ENCODE peak calls at places on chromosome 11, in four cellular contexts. One of them, this sample, is unnamed.

GRCh38 chr11:67073908-67074307 is 17.3 kb downstream of the RHOD start:
- DNase-seq in mucosa of descending colon: no peak
- DNase-seq in Peyer's patch: no peak
- DNase-seq in heart right ventricle: no peak
- DNase-seq in this sample: no peak

GRCh38 chr11:45178890-45179663 is 32.6 kb downstream of the PRDM11 start:
- DNase-seq in heart right ventricle: no peak
- DNase-seq in mucosa of descending colon: no peak
- DNase-seq in Peyer's patch: no peak
- DNase-seq in this sample: no peak

GRCh38 chr11:106466441-106467190 is 389.2 kb downstream of the AASDHPPT start:
- DNase-seq in heart right ventricle: no peak
- DNase-seq in mucosa of descending colon: no peak
- DNase-seq in Peyer's patch: no peak
- DNase-seq in this sample: no peak

GRCh38 chr11:106152013-106152412 is 74.6 kb downstream of the AASDHPPT start:
- DNase-seq in mucosa of descending colon: no peak
- DNase-seq in Peyer's patch: no peak
- DNase-seq in heart right ventricle: no peak
- DNase-seq in this sample: no peak

GRCh38 chr11:82701847-82702520 is 31.7 kb downstream of the FAM181B start:
- DNase-seq in mucosa of descending colon: no peak
- DNase-seq in Peyer's patch: no peak
- DNase-seq in heart right ventricle: no peak
- DNase-seq in this sample: no peak

GRCh38 chr11:46222485-46223251 is 54.8 kb upstream of the CREB3L1 start:
- DNase-seq in mucosa of descending colon: no peak
- DNase-seq in heart right ventricle: no peak
- DNase-seq in Peyer's patch: no peak
- DNase-seq in this sample: no peak

GRCh38 chr11:91730071-91730470 is 494.5 kb upstream of the FAT3 start:
- DNase-seq in heart right ventricle: no peak
- DNase-seq in Peyer's patch: no peak
- DNase-seq in mucosa of descending colon: no peak
- DNase-seq in this sample: no peak

GRCh38 chr11:102476812-102477211 is 24.2 kb upstream of the TMEM123 start:
- DNase-seq in mucosa of descending colon: peak
- DNase-seq in heart right ventricle: peak
- DNase-seq in Peyer's patch: no peak
- DNase-seq in this sample: no peak

GRCh38 chr11:122723576-122723975 is 68.1 kb downstream of the UBASH3B start:
- DNase-seq in Peyer's patch: no peak
- DNase-seq in heart right ventricle: no peak
- DNase-seq in mucosa of descending colon: no peak
- DNase-seq in this sample: no peak

GRCh38 chr11:69773626-69774353 is 1.4 kb downstream of the FGF4 start:
- DNase-seq in mucosa of descending colon: no peak
- DNase-seq in Peyer's patch: no peak
- DNase-seq in heart right ventricle: no peak
- DNase-seq in this sample: peak

GRCh38 chr11:118655486-118656190 is 23.8 kb downstream of the TREH start:
- DNase-seq in heart right ventricle: no peak
- DNase-seq in mucosa of descending colon: no peak
- DNase-seq in Peyer's patch: no peak
- DNase-seq in this sample: no peak

GRCh38 chr11:126452256-126452655 is 96.8 kb downstream of the ST3GAL4 start:
- DNase-seq in heart right ventricle: no peak
- DNase-seq in Peyer's patch: no peak
- DNase-seq in mucosa of descending colon: no peak
- DNase-seq in this sample: no peak

GRCh38 chr11:2466069-2466801 is 21.4 kb downstream of the KCNQ1 start:
- DNase-seq in mucosa of descending colon: no peak
- DNase-seq in Peyer's patch: no peak
- DNase-seq in heart right ventricle: no peak
- DNase-seq in this sample: no peak

GRCh38 chr11:9615031-9615451 is 41.6 kb downstream of the WEE1 start:
- DNase-seq in heart right ventricle: no peak
- DNase-seq in mucosa of descending colon: no peak
- DNase-seq in Peyer's patch: peak
- DNase-seq in this sample: peak

GRCh38 chr11:96037267-96037990 is 113.5 kb upstream of the MTMR2 start:
- DNase-seq in Peyer's patch: no peak
- DNase-seq in heart right ventricle: no peak
- DNase-seq in mucosa of descending colon: no peak
- DNase-seq in this sample: no peak

GRCh38 chr11:119880143-119880542 is 151.1 kb upstream of the NECTIN1 start:
- DNase-seq in Peyer's patch: no peak
- DNase-seq in heart right ventricle: no peak
- DNase-seq in mucosa of descending colon: no peak
- DNase-seq in this sample: no peak

GRCh38 chr11:104531075-104531474 is 367.1 kb upstream of the PDGFD start:
- DNase-seq in heart right ventricle: no peak
- DNase-seq in Peyer's patch: no peak
- DNase-seq in mucosa of descending colon: no peak
- DNase-seq in this sample: no peak
- TF ChIP-seq CTCF in heart right ventricle: peak
- TF ChIP-seq CTCF in Peyer's patch: no peak
- TF ChIP-seq CTCF in mucosa of descending colon: no peak
- TF ChIP-seq CTCF in this sample: peak

GRCh38 chr11:47348859-47349258 is 3.6 kb downstream of the MYBPC3 start:
- DNase-seq in mucosa of descending colon: no peak
- DNase-seq in heart right ventricle: no peak
- DNase-seq in Peyer's patch: no peak
- DNase-seq in this sample: no peak
- TF ChIP-seq CTCF in mucosa of descending colon: no peak
- TF ChIP-seq CTCF in heart right ventricle: no peak
- TF ChIP-seq CTCF in Peyer's patch: no peak
- TF ChIP-seq CTCF in this sample: no peak

GRCh38 chr11:74168838-74169237 is 2.0 kb downstream of the C2CD3 start:
- DNase-seq in mucosa of descending colon: no peak
- DNase-seq in heart right ventricle: no peak
- DNase-seq in Peyer's patch: no peak
- DNase-seq in this sample: no peak

GRCh38 chr11:74169736-74170458 is 905 bp downstream of the C2CD3 start:
- DNase-seq in heart right ventricle: no peak
- DNase-seq in Peyer's patch: no peak
- DNase-seq in mucosa of descending colon: no peak
- DNase-seq in this sample: no peak

GRCh38 chr11:74175923-74176322 is 4.8 kb downstream of the PPME1 start:
- DNase-seq in heart right ventricle: no peak
- DNase-seq in Peyer's patch: no peak
- DNase-seq in mucosa of descending colon: no peak
- DNase-seq in this sample: no peak

GRCh38 chr11:74171630-74172465 is 759 bp downstream of the PPME1 start:
- DNase-seq in heart right ventricle: no peak
- DNase-seq in Peyer's patch: no peak
- DNase-seq in mucosa of descending colon: no peak
- DNase-seq in this sample: no peak

GRCh38 chr11:74170694-74171629 is at the start of the genes C2CD3 and PPME1:
- DNase-seq in mucosa of descending colon: peak
- DNase-seq in heart right ventricle: peak
- DNase-seq in Peyer's patch: peak
- DNase-seq in this sample: peak
- TF ChIP-seq CTCF in mucosa of descending colon: no peak
- TF ChIP-seq CTCF in heart right ventricle: peak
- TF ChIP-seq CTCF in Peyer's patch: peak
- TF ChIP-seq CTCF in this sample: peak

DNA sequence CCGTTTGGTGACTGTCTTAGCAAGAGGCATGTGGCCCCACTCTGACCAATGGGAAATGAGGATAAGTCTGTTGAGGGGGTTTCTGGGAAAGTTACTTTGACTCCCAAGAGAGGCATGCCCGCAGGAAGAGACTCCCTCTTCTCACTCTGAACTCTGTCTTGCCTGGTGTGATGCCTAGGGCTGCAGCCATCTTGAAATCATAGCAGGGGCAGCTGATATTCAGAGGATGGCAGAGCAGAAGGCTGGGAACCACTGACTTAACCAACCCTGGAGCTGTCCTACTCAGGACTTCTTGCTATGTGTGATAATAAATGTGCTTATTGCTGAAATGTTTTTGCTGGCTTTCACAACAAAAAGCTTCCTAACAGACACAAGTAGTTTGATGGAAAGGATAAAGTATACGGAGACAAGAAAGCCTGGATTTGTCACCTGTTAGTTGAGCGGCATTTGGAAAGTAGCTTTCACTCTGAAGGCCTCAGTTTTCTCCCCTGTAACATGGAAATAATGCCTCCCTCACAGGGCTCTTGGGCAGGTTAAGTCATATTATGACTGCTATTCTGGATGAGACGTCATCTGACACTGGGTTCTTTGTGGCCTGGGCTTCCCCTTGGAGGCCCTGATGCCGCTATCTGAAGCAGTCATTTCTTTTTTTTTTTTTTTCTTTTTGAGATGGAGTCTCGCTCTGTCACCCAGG is 128.5 kb downstream of the CEP164 start:
- DNase-seq in Peyer's patch: no peak
- DNase-seq in heart right ventricle: no peak
- DNase-seq in mucosa of descending colon: no peak
- DNase-seq in this sample: no peak
- TF ChIP-seq CTCF in Peyer's patch: no peak
- TF ChIP-seq CTCF in heart right ventricle: no peak
- TF ChIP-seq CTCF in mucosa of descending colon: no peak
- TF ChIP-seq CTCF in this sample: no peak

DNA sequence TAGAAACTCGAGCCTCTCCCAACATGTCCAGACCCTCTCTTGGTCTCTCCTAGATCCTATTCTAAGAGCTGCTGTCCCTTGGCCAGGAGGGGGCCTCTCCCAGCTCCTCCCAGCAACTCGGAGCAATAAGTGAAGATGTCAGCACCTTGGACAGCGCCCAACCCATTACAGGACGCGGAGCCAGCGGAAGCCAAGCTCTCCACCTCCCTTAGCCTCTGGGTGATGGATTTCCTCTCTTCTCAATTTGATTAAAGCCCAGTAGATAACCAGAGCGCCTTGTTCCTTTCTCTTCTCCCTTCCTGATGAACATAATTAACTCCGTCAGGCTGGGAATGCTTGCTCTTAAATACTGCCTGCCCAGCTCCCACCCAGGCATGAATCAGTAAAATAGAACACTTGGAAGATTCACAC is 26.2 kb upstream of the TPBGL start:
- DNase-seq in heart right ventricle: peak
- DNase-seq in mucosa of descending colon: peak
- DNase-seq in Peyer's patch: peak
- DNase-seq in this sample: peak
- TF ChIP-seq CTCF in heart right ventricle: peak
- TF ChIP-seq CTCF in mucosa of descending colon: no peak
- TF ChIP-seq CTCF in Peyer's patch: no peak
- TF ChIP-seq CTCF in this sample: peak

GRCh38 chr11:64582885-64583284 is 8.1 kb upstream of the SLC22A12 start:
- DNase-seq in mucosa of descending colon: no peak
- DNase-seq in heart right ventricle: no peak
- DNase-seq in Peyer's patch: no peak
- DNase-seq in this sample: no peak
- TF ChIP-seq CTCF in mucosa of descending colon: no peak
- TF ChIP-seq CTCF in heart right ventricle: no peak
- TF ChIP-seq CTCF in Peyer's patch: no peak
- TF ChIP-seq CTCF in this sample: no peak